ENCODE peak calls at places on chromosomes 3 and 15, in seven cellular contexts. P is SK-N-DZ, Q is GM12878, Z is ELR, S is HEK293T, T is NCI-H2081 treated with DMSO at 0.1 percent for 48 hours, R is B cell. X is an unnamed sample.
A peak's percentile ranks its signal among the peaks of the same experiment; 100 is the strongest.

GRCh38 chr3:158830391-158830790 is 28.5 kb downstream of the MFSD1 start:
- DNase-seq in P (no peak), Q (no peak), Z (peak; percentile 87), S (no peak), T (no peak), R (no peak), X (no peak)

GRCh38 chr3:51389423-51390183 is 1.5 kb upstream of the RBM15B start:
- DNase-seq in P (peak; percentile 53), Q (no peak), Z (peak; percentile 62), S (peak; percentile 55), T (no peak), R (peak; percentile 49), X (peak; percentile 81)

GRCh38 chr3:67646586-67647234 is 7.7 kb downstream of the SUCLG2 start:
- DNase-seq in P (no peak), Q (no peak), Z (peak; percentile 45), S (no peak), T (no peak), R (no peak), X (no peak)

GRCh38 chr3:13600950-13601691 is 52.2 kb downstream of the FBLN2 start:
- DNase-seq in P (no peak), Q (no peak), Z (peak; percentile 85), S (no peak), T (no peak), R (no peak), X (no peak)

GRCh38 chr15:68317281-68318007 is 39.9 kb downstream of the FEM1B start:
- DNase-seq in P (no peak), Q (no peak), Z (no peak), S (no peak), T (no peak), R (no peak), X (no peak)

GRCh38 chr3:120488296-120488695 is 37.5 kb upstream of the FSTL1 start:
- DNase-seq in P (no peak), Q (no peak), Z (no peak), S (no peak), T (no peak), R (no peak), X (peak; percentile 21)

GRCh38 chr3:27454914-27455313 is 29.3 kb downstream of the SLC4A7 start:
- DNase-seq in P (no peak), Q (no peak), Z (no peak), S (no peak), T (no peak), R (no peak), X (no peak)

GRCh38 chr3:53179580-53179979 is 18.6 kb downstream of the PRKCD start:
- DNase-seq in P (no peak), Q (no peak), Z (no peak), S (no peak), T (no peak), R (no peak), X (no peak)

GRCh38 chr15:39118510-39118909 is 462.4 kb upstream of the THBS1 start:
- DNase-seq in P (no peak), Q (no peak), Z (peak; percentile 80), S (no peak), T (no peak), R (no peak), X (no peak)

GRCh38 chr3:62252614-62253147 is 120.7 kb downstream of the FEZF2 start:
- DNase-seq in P (no peak), Q (no peak), Z (peak; percentile 18), S (no peak), T (no peak), R (no peak), X (no peak)

GRCh38 chr3:114144909-114145688 is 33.8 kb downstream of the DRD3 start:
- DNase-seq in P (no peak), Q (no peak), Z (peak; percentile 80), S (no peak), T (no peak), R (no peak), X (no peak)

GRCh38 chr3:27521179-27521871 is 37.1 kb upstream of the SLC4A7 start:
- DNase-seq in P (no peak), Q (no peak), Z (peak; percentile 90), S (no peak), T (no peak), R (no peak), X (no peak)

GRCh38 chr3:53691885-53692284 is 154.3 kb downstream of the CHDH start:
- DNase-seq in P (no peak), Q (no peak), Z (no peak), S (no peak), T (no peak), R (no peak), X (no peak)

GRCh38 chr15:41637086-41637485 is 23.1 kb upstream of the MGA start:
- DNase-seq in P (no peak), Q (no peak), Z (no peak), S (no peak), T (no peak), R (no peak), X (no peak)

GRCh38 chr3:159637895-159638542 is 350.6 kb upstream of the IL12A start:
- DNase-seq in P (no peak), Q (no peak), Z (peak; percentile 78), S (no peak), T (no peak), R (no peak), X (no peak)

GRCh38 chr3:111244760-111245159 is 173.1 kb downstream of the NECTIN3 start:
- DNase-seq in P (no peak), Q (no peak), Z (no peak), S (no peak), T (no peak), R (no peak), X (peak; percentile 11)

GRCh38 chr3:46065294-46065705 is 38.0 kb upstream of the XCR1 start:
- DNase-seq in P (peak; percentile 24), Q (peak; percentile 56), Z (peak; percentile 42), S (no peak), T (no peak), R (no peak), X (no peak)

GRCh38 chr3:53169045-53169831 is 8.2 kb downstream of the PRKCD start:
- DNase-seq in P (no peak), Q (no peak), Z (no peak), S (no peak), T (no peak), R (no peak), X (peak; percentile 71)

GRCh38 chr3:119409844-119410243 is 53.6 kb downstream of the TMEM39A start:
- DNase-seq in P (no peak), Q (no peak), Z (peak; percentile 14), S (no peak), T (no peak), R (no peak), X (no peak)

GRCh38 chr15:61849446-61849845 is 210.8 kb downstream of the VPS13C start:
- DNase-seq in P (no peak), Q (no peak), Z (no peak), S (no peak), T (no peak), R (no peak), X (no peak)

GRCh38 chr15:37907136-37907535 is 27.3 kb upstream of the TMCO5A start:
- DNase-seq in P (no peak), Q (no peak), Z (peak; percentile 66), S (no peak), T (peak; percentile 17), R (no peak), X (no peak)

GRCh38 chr15:79615754-79616153 is 183.6 kb downstream of the MINAR1 start:
- DNase-seq in P (no peak), Q (no peak), Z (no peak), S (no peak), T (no peak), R (no peak), X (no peak)

GRCh38 chr3:51380601-51381332 is 4.3 kb upstream of the MANF start:
- DNase-seq in P (no peak), Q (no peak), Z (no peak), S (no peak), T (no peak), R (no peak), X (no peak)

GRCh38 chr3:53331871-53332270 is 15.5 kb downstream of the DCP1A start:
- DNase-seq in P (no peak), Q (no peak), Z (no peak), S (no peak), T (no peak), R (no peak), X (no peak)

GRCh38 chr3:31226331-31226730 is 306.4 kb upstream of the STT3B start:
- DNase-seq in P (no peak), Q (no peak), Z (no peak), S (no peak), T (no peak), R (peak; percentile 52), X (no peak)

GRCh38 chr3:52507359-52507758 is 12.2 kb downstream of the STAB1 start:
- DNase-seq in P (no peak), Q (no peak), Z (peak; percentile 73), S (no peak), T (no peak), R (no peak), X (peak; percentile 66)

GRCh38 chr3:162007722-162008121 is 511.1 kb downstream of the OTOL1 start:
- DNase-seq in P (no peak), Q (no peak), Z (peak; percentile 1), S (no peak), T (no peak), R (no peak), X (no peak)

GRCh38 chr15:101306341-101307047 is 11.4 kb upstream of the SNRPA1 start:
- DNase-seq in P (no peak), Q (no peak), Z (no peak), S (no peak), T (no peak), R (no peak), X (no peak)

GRCh38 chr3:44284949-44285348 is 43.3 kb downstream of the TOPAZ1 start:
- DNase-seq in P (no peak), Q (no peak), Z (peak; percentile 4), S (no peak), T (no peak), R (no peak), X (no peak)

GRCh38 chr15:27853624-27854455 is 245.3 kb downstream of the OCA2 start:
- DNase-seq in P (no peak), Q (no peak), Z (no peak), S (no peak), T (no peak), R (no peak), X (no peak)

GRCh38 chr3:72303926-72304325 is 519.0 kb upstream of the PROK2 start:
- DNase-seq in P (peak; percentile 65), Q (no peak), Z (no peak), S (no peak), T (no peak), R (no peak), X (peak; percentile 23)

GRCh38 chr15:69616558-69616957 is 163.9 kb downstream of the RPLP1 start:
- DNase-seq in P (no peak), Q (no peak), Z (no peak), S (no peak), T (no peak), R (no peak), X (no peak)

GRCh38 chr3:197874653-197875052 is 75.3 kb upstream of the RPL35A start:
- DNase-seq in P (no peak), Q (no peak), Z (no peak), S (no peak), T (no peak), R (no peak), X (no peak)

GRCh38 chr3:71589132-71589531 is 5.6 kb upstream of the FOXP1 start:
- DNase-seq in P (no peak), Q (no peak), Z (no peak), S (no peak), T (no peak), R (no peak), X (no peak)

GRCh38 chr3:19881852-19882251 is 52.2 kb downstream of the EFHB start:
- DNase-seq in P (no peak), Q (no peak), Z (no peak), S (no peak), T (no peak), R (no peak), X (no peak)

GRCh38 chr15:97688886-97689285 is 271.6 kb upstream of the ARRDC4 start:
- DNase-seq in P (no peak), Q (no peak), Z (no peak), S (no peak), T (no peak), R (no peak), X (no peak)

GRCh38 chr15:89743594-89743993 is 7.5 kb downstream of the MESP1 start:
- DNase-seq in P (no peak), Q (no peak), Z (peak; percentile 60), S (no peak), T (no peak), R (no peak), X (no peak)

GRCh38 chr3:58274027-58274614 is 31.9 kb upstream of the RPP14 start:
- DNase-seq in P (no peak), Q (no peak), Z (peak; percentile 10), S (no peak), T (no peak), R (no peak), X (no peak)